ENCODE peak calls at places on chromosome 21, in eight cellular contexts. One of them, this sample, is unnamed.

GRCh38 chr21:39568380-39568779 is 44.4 kb upstream of the B3GALT5 start:
- DNase-seq in GM10248: no peak
- DNase-seq in stimulated activated CD4-positive, alpha-beta T cell treated with anti-CD3 and anti-CD28 coated beads, Interleukin-12 subunit alpha, Interleukin-12 subunit beta, amount 100 ng/mL, for 4 hours: no peak
- DNase-seq in coronary artery: no peak
- DNase-seq in dorsolateral prefrontal cortex: no peak
- DNase-seq in M059J: no peak
- DNase-seq in activated T-cell treated with anti-CD3 and anti-CD28 coated beads for 1 hour: no peak
- DNase-seq in HFFc6: no peak
- DNase-seq in this sample: no peak

GRCh38 chr21:32597205-32597604 is 11.9 kb upstream of the TCP10L start:
- DNase-seq in GM10248: no peak
- DNase-seq in stimulated activated CD4-positive, alpha-beta T cell treated with anti-CD3 and anti-CD28 coated beads, Interleukin-12 subunit alpha, Interleukin-12 subunit beta, amount 100 ng/mL, for 4 hours: no peak
- DNase-seq in coronary artery: no peak
- DNase-seq in dorsolateral prefrontal cortex: no peak
- DNase-seq in M059J: peak
- DNase-seq in activated T-cell treated with anti-CD3 and anti-CD28 coated beads for 1 hour: no peak
- DNase-seq in HFFc6: peak
- DNase-seq in this sample: no peak

GRCh38 chr21:38913120-38913975 is 107.6 kb downstream of the ETS2 start:
- DNase-seq in GM10248: no peak
- DNase-seq in stimulated activated CD4-positive, alpha-beta T cell treated with anti-CD3 and anti-CD28 coated beads, Interleukin-12 subunit alpha, Interleukin-12 subunit beta, amount 100 ng/mL, for 4 hours: no peak
- DNase-seq in coronary artery: peak
- DNase-seq in dorsolateral prefrontal cortex: peak
- DNase-seq in M059J: peak
- DNase-seq in activated T-cell treated with anti-CD3 and anti-CD28 coated beads for 1 hour: no peak
- DNase-seq in HFFc6: no peak
- DNase-seq in this sample: peak

GRCh38 chr21:36211660-36212512 is 55.3 kb downstream of the DOP1B start:
- DNase-seq in GM10248: no peak
- DNase-seq in stimulated activated CD4-positive, alpha-beta T cell treated with anti-CD3 and anti-CD28 coated beads, Interleukin-12 subunit alpha, Interleukin-12 subunit beta, amount 100 ng/mL, for 4 hours: no peak
- DNase-seq in coronary artery: no peak
- DNase-seq in dorsolateral prefrontal cortex: no peak
- DNase-seq in M059J: peak
- DNase-seq in activated T-cell treated with anti-CD3 and anti-CD28 coated beads for 1 hour: no peak
- DNase-seq in HFFc6: peak
- DNase-seq in this sample: no peak

GRCh38 chr21:31180256-31181088 is 142.2 kb upstream of the KRTAP19-8 start:
- DNase-seq in GM10248: peak
- DNase-seq in stimulated activated CD4-positive, alpha-beta T cell treated with anti-CD3 and anti-CD28 coated beads, Interleukin-12 subunit alpha, Interleukin-12 subunit beta, amount 100 ng/mL, for 4 hours: no peak
- DNase-seq in coronary artery: no peak
- DNase-seq in dorsolateral prefrontal cortex: no peak
- DNase-seq in M059J: peak
- DNase-seq in activated T-cell treated with anti-CD3 and anti-CD28 coated beads for 1 hour: no peak
- DNase-seq in HFFc6: peak
- DNase-seq in this sample: no peak

GRCh38 chr21:31529406-31529805 is 130.1 kb upstream of the SOD1 start:
- DNase-seq in GM10248: no peak
- DNase-seq in stimulated activated CD4-positive, alpha-beta T cell treated with anti-CD3 and anti-CD28 coated beads, Interleukin-12 subunit alpha, Interleukin-12 subunit beta, amount 100 ng/mL, for 4 hours: no peak
- DNase-seq in coronary artery: no peak
- DNase-seq in dorsolateral prefrontal cortex: no peak
- DNase-seq in M059J: no peak
- DNase-seq in activated T-cell treated with anti-CD3 and anti-CD28 coated beads for 1 hour: no peak
- DNase-seq in HFFc6: no peak
- DNase-seq in this sample: no peak

GRCh38 chr21:37508341-37508740 is 141.8 kb downstream of the DYRK1A start:
- DNase-seq in GM10248: no peak
- DNase-seq in stimulated activated CD4-positive, alpha-beta T cell treated with anti-CD3 and anti-CD28 coated beads, Interleukin-12 subunit alpha, Interleukin-12 subunit beta, amount 100 ng/mL, for 4 hours: no peak
- DNase-seq in coronary artery: no peak
- DNase-seq in dorsolateral prefrontal cortex: no peak
- DNase-seq in M059J: no peak
- DNase-seq in activated T-cell treated with anti-CD3 and anti-CD28 coated beads for 1 hour: no peak
- DNase-seq in HFFc6: no peak
- DNase-seq in this sample: no peak

GRCh38 chr21:41715649-41716321 is 51.1 kb downstream of the RIPK4 start:
- DNase-seq in GM10248: no peak
- DNase-seq in stimulated activated CD4-positive, alpha-beta T cell treated with anti-CD3 and anti-CD28 coated beads, Interleukin-12 subunit alpha, Interleukin-12 subunit beta, amount 100 ng/mL, for 4 hours: no peak
- DNase-seq in coronary artery: no peak
- DNase-seq in dorsolateral prefrontal cortex: no peak
- DNase-seq in M059J: peak
- DNase-seq in activated T-cell treated with anti-CD3 and anti-CD28 coated beads for 1 hour: no peak
- DNase-seq in HFFc6: no peak
- DNase-seq in this sample: no peak

GRCh38 chr21:38742580-38743260 is 63.0 kb upstream of the ETS2 start:
- DNase-seq in GM10248: no peak
- DNase-seq in stimulated activated CD4-positive, alpha-beta T cell treated with anti-CD3 and anti-CD28 coated beads, Interleukin-12 subunit alpha, Interleukin-12 subunit beta, amount 100 ng/mL, for 4 hours: no peak
- DNase-seq in coronary artery: no peak
- DNase-seq in dorsolateral prefrontal cortex: no peak
- DNase-seq in M059J: no peak
- DNase-seq in activated T-cell treated with anti-CD3 and anti-CD28 coated beads for 1 hour: no peak
- DNase-seq in HFFc6: no peak
- DNase-seq in this sample: no peak

GRCh38 chr21:42413500-42413899 is 9.8 kb downstream of the UBASH3A start:
- DNase-seq in GM10248: no peak
- DNase-seq in stimulated activated CD4-positive, alpha-beta T cell treated with anti-CD3 and anti-CD28 coated beads, Interleukin-12 subunit alpha, Interleukin-12 subunit beta, amount 100 ng/mL, for 4 hours: peak
- DNase-seq in coronary artery: no peak
- DNase-seq in dorsolateral prefrontal cortex: no peak
- DNase-seq in M059J: no peak
- DNase-seq in activated T-cell treated with anti-CD3 and anti-CD28 coated beads for 1 hour: no peak
- DNase-seq in HFFc6: no peak
- DNase-seq in this sample: no peak

GRCh38 chr21:34235514-34235913 is 128.3 kb upstream of the KCNE2 start:
- DNase-seq in GM10248: no peak
- DNase-seq in stimulated activated CD4-positive, alpha-beta T cell treated with anti-CD3 and anti-CD28 coated beads, Interleukin-12 subunit alpha, Interleukin-12 subunit beta, amount 100 ng/mL, for 4 hours: no peak
- DNase-seq in coronary artery: no peak
- DNase-seq in dorsolateral prefrontal cortex: no peak
- DNase-seq in M059J: no peak
- DNase-seq in activated T-cell treated with anti-CD3 and anti-CD28 coated beads for 1 hour: no peak
- DNase-seq in HFFc6: no peak
- DNase-seq in this sample: peak

GRCh38 chr21:14543983-14544382 is 2.1 kb downstream of the SAMSN1 start:
- DNase-seq in GM10248: no peak
- DNase-seq in stimulated activated CD4-positive, alpha-beta T cell treated with anti-CD3 and anti-CD28 coated beads, Interleukin-12 subunit alpha, Interleukin-12 subunit beta, amount 100 ng/mL, for 4 hours: no peak
- DNase-seq in coronary artery: no peak
- DNase-seq in dorsolateral prefrontal cortex: no peak
- DNase-seq in M059J: no peak
- DNase-seq in activated T-cell treated with anti-CD3 and anti-CD28 coated beads for 1 hour: no peak
- DNase-seq in HFFc6: no peak
- DNase-seq in this sample: no peak

GRCh38 chr21:14603202-14603601 is 57.1 kb upstream of the SAMSN1 start:
- DNase-seq in GM10248: no peak
- DNase-seq in stimulated activated CD4-positive, alpha-beta T cell treated with anti-CD3 and anti-CD28 coated beads, Interleukin-12 subunit alpha, Interleukin-12 subunit beta, amount 100 ng/mL, for 4 hours: no peak
- DNase-seq in coronary artery: no peak
- DNase-seq in dorsolateral prefrontal cortex: no peak
- DNase-seq in M059J: peak
- DNase-seq in activated T-cell treated with anti-CD3 and anti-CD28 coated beads for 1 hour: no peak
- DNase-seq in HFFc6: peak
- DNase-seq in this sample: no peak

GRCh38 chr21:46366561-46366960 is 42.6 kb downstream of the PCNT start:
- DNase-seq in GM10248: no peak
- DNase-seq in stimulated activated CD4-positive, alpha-beta T cell treated with anti-CD3 and anti-CD28 coated beads, Interleukin-12 subunit alpha, Interleukin-12 subunit beta, amount 100 ng/mL, for 4 hours: no peak
- DNase-seq in coronary artery: no peak
- DNase-seq in dorsolateral prefrontal cortex: no peak
- DNase-seq in M059J: no peak
- DNase-seq in activated T-cell treated with anti-CD3 and anti-CD28 coated beads for 1 hour: no peak
- DNase-seq in HFFc6: no peak
- DNase-seq in this sample: no peak

GRCh38 chr21:44443891-44444285 is 11.4 kb upstream of the LRRC3 start:
- DNase-seq in GM10248: no peak
- DNase-seq in stimulated activated CD4-positive, alpha-beta T cell treated with anti-CD3 and anti-CD28 coated beads, Interleukin-12 subunit alpha, Interleukin-12 subunit beta, amount 100 ng/mL, for 4 hours: no peak
- DNase-seq in coronary artery: no peak
- DNase-seq in dorsolateral prefrontal cortex: no peak
- DNase-seq in M059J: no peak
- DNase-seq in activated T-cell treated with anti-CD3 and anti-CD28 coated beads for 1 hour: no peak
- DNase-seq in HFFc6: no peak
- DNase-seq in this sample: no peak

GRCh38 chr21:44964381-44964780 is 24.6 kb downstream of the SLX9 start:
- DNase-seq in GM10248: no peak
- DNase-seq in stimulated activated CD4-positive, alpha-beta T cell treated with anti-CD3 and anti-CD28 coated beads, Interleukin-12 subunit alpha, Interleukin-12 subunit beta, amount 100 ng/mL, for 4 hours: no peak
- DNase-seq in coronary artery: no peak
- DNase-seq in dorsolateral prefrontal cortex: no peak
- DNase-seq in M059J: no peak
- DNase-seq in activated T-cell treated with anti-CD3 and anti-CD28 coated beads for 1 hour: no peak
- DNase-seq in HFFc6: no peak
- DNase-seq in this sample: no peak

GRCh38 chr21:44418108-44418875 is 37.0 kb upstream of the LRRC3 start:
- DNase-seq in GM10248: no peak
- DNase-seq in stimulated activated CD4-positive, alpha-beta T cell treated with anti-CD3 and anti-CD28 coated beads, Interleukin-12 subunit alpha, Interleukin-12 subunit beta, amount 100 ng/mL, for 4 hours: no peak
- DNase-seq in coronary artery: peak
- DNase-seq in dorsolateral prefrontal cortex: peak
- DNase-seq in M059J: no peak
- DNase-seq in activated T-cell treated with anti-CD3 and anti-CD28 coated beads for 1 hour: no peak
- DNase-seq in HFFc6: no peak
- DNase-seq in this sample: no peak

This sample was measured in neuronal stem cell.